ENCODE peak calls at places on chromosomes 16 and 17, in seven cellular contexts. J is Peyer's patch, G is right lobe of liver, V is left ventricle myocardium inferior, H is RWPE2, C is stomach, M is left lung. K is an unnamed sample.

GRCh38 chr16:87701066-87701425 is 64.7 kb downstream of the KLHDC4 start:
- DNase-seq in V (no peak), C (no peak), J (peak), G (no peak), M (no peak), H (no peak), K (no peak)

GRCh38 chr17:58112970-58113631 is 29.9 kb downstream of the DYNLL2 start:
- DNase-seq in C (peak), V (peak), G (peak), H (no peak), M (peak), J (peak), K (peak)

GRCh38 chr17:74842146-74842598 is 17.5 kb downstream of the GRIN2C start:
- DNase-seq in M (no peak), J (no peak), H (no peak), V (peak), C (no peak), G (no peak), K (no peak)

GRCh38 chr17:41812176-41813038 is at the start of gene FKBP10:
- DNase-seq in G (no peak), H (peak), J (peak), V (peak), M (no peak), C (peak), K (peak)

GRCh38 chr16:11016993-11017392 is 72.6 kb downstream of the CLEC16A start:
- DNase-seq in V (peak), J (no peak), M (no peak), C (peak), G (no peak), H (peak), K (no peak)

GRCh38 chr17:37056622-37057021 is 107.9 kb downstream of the AATF start:
- DNase-seq in G (no peak), V (no peak), J (no peak), M (no peak), H (no peak), C (no peak), K (no peak)

GRCh38 chr16:86751081-86752030 is 173.0 kb downstream of the FOXL1 start:
- DNase-seq in H (peak), J (no peak), M (no peak), V (no peak), C (no peak), G (no peak), K (peak)

GRCh38 chr17:74530751-74531150 is 524 bp downstream of the CD300LB start:
- DNase-seq in M (no peak), G (no peak), H (no peak), C (no peak), V (no peak), J (peak), K (no peak)

GRCh38 chr17:38706625-38707298 is 1.7 kb downstream of the MLLT6 start:
- DNase-seq in C (no peak), V (no peak), G (no peak), H (no peak), M (no peak), J (peak), K (no peak)

GRCh38 chr16:52416888-52417287 is 130.1 kb downstream of the TOX3 start:
- DNase-seq in J (no peak), H (no peak), V (no peak), C (no peak), M (no peak), G (no peak), K (no peak)

GRCh38 chr17:32913593-32913992 is 14.4 kb upstream of the TMEM98 start:
- DNase-seq in V (no peak), G (no peak), H (no peak), J (no peak), M (no peak), C (no peak), K (no peak)

DNA sequence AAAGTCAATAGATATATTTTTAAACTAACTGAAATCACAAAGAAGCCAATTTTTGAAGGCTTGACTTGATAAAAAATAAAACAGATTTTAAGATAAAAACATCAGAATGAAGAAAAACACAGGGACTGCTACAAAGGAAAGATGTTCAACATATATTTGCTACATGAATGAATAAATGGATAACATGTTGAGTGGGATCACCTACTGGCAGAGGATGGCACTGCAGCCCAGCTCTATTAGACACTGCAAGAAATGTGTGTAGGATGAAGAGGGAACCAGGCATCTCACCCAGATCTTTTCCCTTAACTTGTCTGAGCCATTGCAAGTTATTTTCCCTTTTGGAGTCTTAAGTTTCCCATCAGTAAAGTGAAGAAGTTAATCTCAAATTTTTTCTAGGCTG is 4.2 kb downstream of the AIPL1 start:
- DNase-seq in J (no peak), M (no peak), H (no peak), G (no peak), C (no peak), V (no peak), K (no peak)
- TF ChIP-seq CTCF in J (no peak), M (no peak), H (no peak), G (no peak), C (no peak), V (no peak), K (peak)

GRCh38 chr17:35166526-35166925 is 18.9 kb downstream of the UNC45B start:
- DNase-seq in V (no peak), C (no peak), M (no peak), H (no peak), J (no peak), G (no peak), K (no peak)
- H3K4me3 ChIP-seq in V (no peak), C (no peak), M (no peak), H (no peak), J (no peak), G (no peak), K (no peak)

GRCh38 chr17:79126139-79126538 is 51.5 kb downstream of the ENGASE start:
- DNase-seq in H (no peak), J (no peak), C (peak), V (no peak), G (no peak), M (no peak), K (no peak)
- TF ChIP-seq CTCF in H (peak), J (no peak), C (no peak), V (peak), G (no peak), M (no peak), K (no peak)

GRCh38 chr17:76395980-76396379 is 11.6 kb downstream of the SPHK1 start:
- DNase-seq in V (no peak), H (no peak), M (peak), J (no peak), C (no peak), G (no peak), K (no peak)

GRCh38 chr17:76397184-76397583 is 12.8 kb downstream of the SPHK1 start:
- DNase-seq in C (no peak), M (no peak), V (no peak), J (no peak), H (no peak), G (no peak), K (no peak)

GRCh38 chr17:76397687-76398522 is 13.5 kb downstream of the SPHK1 start:
- DNase-seq in J (peak), H (peak), V (peak), G (peak), M (peak), C (peak), K (peak)

GRCh38 chr17:76399175-76400172 is 15.1 kb downstream of the SPHK1 start:
- DNase-seq in G (no peak), M (no peak), J (no peak), C (no peak), H (no peak), V (no peak), K (no peak)

GRCh38 chr17:76398523-76399174 is 14.2 kb downstream of the SPHK1 start:
- DNase-seq in V (no peak), G (no peak), H (peak), C (no peak), J (no peak), M (no peak), K (no peak)
- H3K4me3 ChIP-seq in V (no peak), G (no peak), H (no peak), C (no peak), J (no peak), M (no peak), K (no peak)

DNA sequence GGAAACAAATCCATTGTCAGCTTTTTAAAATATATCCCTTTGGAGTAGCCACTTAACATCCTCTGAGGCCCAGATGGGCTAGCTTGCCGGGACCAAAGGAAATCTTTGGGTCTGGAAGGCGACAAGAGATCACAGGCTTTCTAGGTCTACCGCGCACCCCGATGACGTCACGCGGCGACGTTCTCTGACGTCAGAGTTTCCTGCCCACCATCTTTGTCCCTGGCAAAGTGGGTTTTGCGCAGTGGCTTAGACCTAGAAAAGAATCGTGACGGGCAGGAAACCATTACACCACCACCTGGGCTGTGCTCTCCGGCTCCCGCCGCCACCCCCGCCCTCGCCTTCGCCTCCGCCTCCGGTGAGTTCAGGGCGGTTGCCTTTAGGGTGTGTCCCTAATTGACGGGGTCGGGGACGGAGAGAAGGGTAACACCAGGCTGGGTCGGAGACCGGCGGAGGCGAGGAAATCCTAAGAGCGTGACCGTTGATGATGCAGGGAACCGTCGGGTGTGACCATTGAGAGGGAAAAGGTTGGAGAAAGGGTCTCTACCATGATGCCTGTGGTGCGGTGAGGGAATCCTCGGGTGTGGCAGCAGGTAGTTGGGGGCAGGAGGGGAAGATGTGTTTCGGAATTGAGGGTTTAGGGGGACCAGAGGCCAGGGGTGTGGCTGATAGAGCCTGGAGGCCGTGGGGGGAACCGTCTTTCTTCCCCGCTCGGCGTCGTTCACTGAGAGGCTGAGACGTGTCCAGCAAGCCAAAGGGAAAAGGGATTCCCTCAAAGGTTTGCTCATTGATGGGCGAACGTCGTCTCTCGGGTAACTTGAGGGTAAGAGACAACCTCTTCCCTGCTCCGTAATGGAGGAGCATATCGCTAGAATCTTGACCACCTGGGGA is at the start of gene AP2B1:
- DNase-seq in G (peak), J (peak), M (peak), V (peak), C (peak), H (peak), K (peak)
- TF ChIP-seq CTCF in G (no peak), J (peak), M (no peak), V (no peak), C (peak), H (no peak), K (no peak)

GRCh38 chr16:30921459-30921747 is 2.0 kb upstream of the FBXL19 start:
- DNase-seq in J (no peak), C (no peak), H (no peak), G (no peak), V (no peak), M (no peak), K (no peak)
- H3K4me3 ChIP-seq in J (peak), C (peak), H (peak), G (peak), V (peak), M (peak), K (peak)

K was measured in HFF-Myc.